ENCODE peak calls at places on chromosome 21, in nine cellular contexts. V, T, I, G, F, Q, D, R and N are unnamed samples.

GRCh38 chr21:15221799-15222386 is 157.1 kb upstream of the NRIP1 start:
- DNase-seq in V (peak), T (peak), I (peak), G (peak), F (no peak), Q (peak), D (peak), R (no peak), N (peak)

GRCh38 chr21:22288885-22289509 is 1290.8 kb downstream of the NCAM2 start:
- DNase-seq in V (no peak), T (no peak), I (no peak), G (no peak), F (no peak), Q (no peak), D (no peak), R (no peak), N (no peak)

GRCh38 chr21:43699933-43700599 is 18.9 kb upstream of the PDXK start:
- DNase-seq in V (no peak), T (no peak), I (no peak), G (no peak), F (no peak), Q (no peak), D (no peak), R (no peak), N (no peak)

GRCh38 chr21:27796106-27796505 is 829.2 kb upstream of the ADAMTS5 start:
- DNase-seq in V (no peak), T (no peak), I (no peak), G (no peak), F (no peak), Q (no peak), D (peak), R (no peak), N (no peak)

GRCh38 chr21:27300770-27301169 is 333.9 kb upstream of the ADAMTS5 start:
- DNase-seq in V (no peak), T (no peak), I (no peak), G (no peak), F (no peak), Q (peak), D (peak), R (no peak), N (no peak)

GRCh38 chr21:40681164-40681859 is 165.6 kb downstream of the DSCAM start:
- DNase-seq in V (no peak), T (no peak), I (no peak), G (no peak), F (no peak), Q (no peak), D (no peak), R (no peak), N (no peak)

GRCh38 chr21:27953328-27954045 is 986.6 kb upstream of the ADAMTS5 start:
- DNase-seq in V (no peak), T (no peak), I (no peak), G (no peak), F (no peak), Q (no peak), D (no peak), R (no peak), N (no peak)

GRCh38 chr21:44011123-44011773 is 861 bp upstream of the TRAPPC10 start:
- DNase-seq in V (no peak), T (no peak), I (no peak), G (no peak), F (no peak), Q (no peak), D (no peak), R (no peak), N (no peak)

GRCh38 chr21:46543306-46543705 is 61.6 kb downstream of the S100B start:
- DNase-seq in V (no peak), T (no peak), I (no peak), G (no peak), F (no peak), Q (no peak), D (no peak), R (no peak), N (no peak)

GRCh38 chr21:41321211-41321907 is 4.8 kb downstream of the FAM3B start:
- DNase-seq in V (no peak), T (no peak), I (no peak), G (no peak), F (peak), Q (no peak), D (no peak), R (no peak), N (no peak)

GRCh38 chr21:43736224-43736883 is 17.4 kb downstream of the PDXK start:
- DNase-seq in V (no peak), T (no peak), I (no peak), G (no peak), F (no peak), Q (no peak), D (no peak), R (no peak), N (no peak)

GRCh38 chr21:46562472-46562871 is 42.4 kb downstream of the S100B start:
- DNase-seq in V (no peak), T (no peak), I (no peak), G (no peak), F (no peak), Q (no peak), D (no peak), R (no peak), N (no peak)

GRCh38 chr21:26794597-26795397 is 50.4 kb downstream of the ADAMTS1 start:
- DNase-seq in V (no peak), T (no peak), I (no peak), G (no peak), F (no peak), Q (no peak), D (no peak), R (no peak), N (no peak)

GRCh38 chr21:32065654-32066053 is 192.8 kb downstream of the HUNK start:
- DNase-seq in V (no peak), T (no peak), I (peak), G (no peak), F (no peak), Q (no peak), D (no peak), R (no peak), N (no peak)

GRCh38 chr21:33967086-33967571 is 51.5 kb upstream of the ATP5PO start:
- DNase-seq in V (no peak), T (no peak), I (no peak), G (no peak), F (no peak), Q (no peak), D (no peak), R (no peak), N (no peak)

GRCh38 chr21:22855581-22855980 is 1857.4 kb downstream of the NCAM2 start:
- DNase-seq in V (no peak), T (no peak), I (peak), G (peak), F (no peak), Q (no peak), D (no peak), R (no peak), N (no peak)

DNA sequence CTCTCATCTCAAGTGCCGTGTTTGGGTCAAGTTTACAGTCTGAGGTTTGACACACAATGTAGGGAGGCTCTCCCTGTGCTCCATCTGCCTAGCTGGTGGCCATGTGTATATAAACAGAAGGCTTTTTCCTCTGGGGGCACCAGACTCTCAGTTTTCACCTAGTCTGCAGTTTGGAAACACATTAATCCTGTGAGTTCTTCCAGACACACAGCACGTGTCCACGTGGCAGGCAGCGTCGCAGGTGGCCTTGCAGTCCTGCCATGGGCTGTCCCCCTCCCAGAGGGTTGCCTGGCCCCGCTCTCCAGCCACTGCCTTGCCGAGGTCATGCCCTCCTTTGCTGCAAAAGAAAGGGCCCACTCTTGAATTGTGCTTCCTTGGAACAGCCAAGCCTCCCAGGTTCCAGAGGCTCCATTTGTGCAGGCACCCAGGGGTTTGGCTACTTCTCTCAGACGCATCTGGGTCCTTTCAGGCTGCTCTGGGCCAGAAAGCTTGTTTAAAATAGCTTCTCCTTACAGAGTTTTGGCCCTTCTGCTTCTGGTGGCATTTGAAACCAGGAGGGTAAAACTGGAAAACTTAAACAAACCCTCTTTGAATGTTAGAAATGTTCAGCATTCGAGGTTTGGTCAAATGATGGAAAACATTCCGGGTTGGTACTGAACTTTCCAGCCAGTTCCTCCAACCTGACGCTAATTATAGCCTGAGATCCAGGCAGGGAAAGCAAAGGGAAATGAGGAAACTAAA is 4.4 kb upstream of the RUNX1 start:
- DNase-seq in V (no peak), T (no peak), I (no peak), G (no peak), F (no peak), Q (no peak), D (no peak), R (no peak), N (no peak)
- TF ChIP-seq CTCF in V (no peak), T (no peak), I (no peak), G (no peak), F (peak), Q (peak), D (no peak), R (no peak), N (no peak)

GRCh38 chr21:45265721-45266517 is 21.8 kb downstream of the POFUT2 start:
- DNase-seq in V (no peak), T (no peak), I (no peak), G (no peak), F (no peak), Q (no peak), D (no peak), R (no peak), N (no peak)

GRCh38 chr21:45266518-45267389 is 20.9 kb downstream of the POFUT2 start:
- DNase-seq in V (no peak), T (no peak), I (no peak), G (no peak), F (no peak), Q (no peak), D (no peak), R (no peak), N (no peak)

GRCh38 chr21:45267390-45267760 is 20.3 kb downstream of the POFUT2 start:
- DNase-seq in V (no peak), T (no peak), I (no peak), G (no peak), F (no peak), Q (no peak), D (no peak), R (no peak), N (no peak)

GRCh38 chr21:45269861-45270260 is 17.8 kb downstream of the POFUT2 start:
- DNase-seq in V (no peak), T (no peak), I (no peak), G (no peak), F (no peak), Q (no peak), D (no peak), R (no peak), N (no peak)

DNA sequence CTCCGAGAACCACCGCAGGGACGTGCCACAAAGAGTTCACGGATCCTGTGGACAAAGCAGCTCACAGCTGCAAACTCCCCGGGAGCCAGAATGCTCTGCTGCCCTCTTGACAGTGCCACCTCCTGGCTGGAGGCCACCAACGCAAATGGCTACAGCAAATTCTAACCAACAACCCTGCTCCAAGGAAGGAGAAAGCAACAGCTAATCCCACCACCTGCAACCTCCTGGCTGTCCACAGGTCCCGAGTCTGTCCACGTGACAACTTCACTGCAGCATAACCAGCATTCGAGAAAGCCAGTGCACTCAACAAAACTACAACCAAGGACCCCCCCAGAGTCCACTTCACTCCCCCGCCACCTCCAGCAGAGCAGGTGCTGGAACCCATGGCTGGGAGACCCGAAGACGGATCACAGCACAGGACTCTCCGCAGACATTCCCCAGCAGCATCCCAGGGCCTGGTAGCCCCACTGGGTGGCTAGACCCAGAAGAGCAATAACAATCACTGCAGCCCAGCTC is 17.3 kb downstream of the POFUT2 start:
- DNase-seq in V (no peak), T (no peak), I (no peak), G (no peak), F (no peak), Q (no peak), D (no peak), R (no peak), N (no peak)
- TF ChIP-seq CTCF in V (no peak), T (no peak), I (no peak), G (peak), F (peak), Q (peak), D (peak), R (no peak), N (peak)

DNA sequence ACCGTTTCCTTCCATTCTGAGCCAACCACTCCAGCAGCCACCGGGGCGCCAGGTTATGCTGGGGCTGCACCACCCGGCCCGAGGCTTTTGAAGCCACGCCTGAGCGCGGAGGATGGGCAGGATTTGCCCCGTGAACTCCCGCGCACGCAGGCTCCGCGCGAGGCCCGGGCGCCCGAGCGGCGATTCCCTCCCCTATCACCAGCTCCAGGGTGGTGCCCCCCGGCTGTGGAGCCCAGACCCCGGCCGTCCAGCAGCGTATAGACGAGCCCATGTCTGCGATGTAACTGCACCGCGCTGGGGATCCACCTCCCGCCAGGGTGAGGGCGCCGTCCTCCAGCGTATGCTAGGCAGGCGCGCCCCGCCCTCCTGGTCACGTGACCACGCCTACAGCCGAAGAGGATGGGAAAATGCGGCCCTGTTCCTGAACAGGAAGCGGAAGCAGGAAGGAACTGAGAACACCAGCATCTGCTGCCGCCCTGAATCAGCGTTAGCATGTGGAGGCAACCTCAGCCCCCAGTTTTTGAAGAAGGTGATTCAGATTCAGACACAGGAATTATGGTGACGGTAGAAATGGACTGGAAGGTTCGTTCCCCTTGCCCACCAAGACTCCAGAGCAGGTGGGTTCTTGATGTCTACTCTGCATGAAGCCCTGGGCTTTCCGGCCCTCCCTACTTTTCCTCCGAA is 46.0 kb downstream of the VPS26C start:
- DNase-seq in V (peak), T (peak), I (peak), G (peak), F (peak), Q (peak), D (peak), R (peak), N (no peak)
- TF ChIP-seq CTCF in V (no peak), T (peak), I (peak), G (peak), F (peak), Q (no peak), D (no peak), R (peak), N (peak)

GRCh38 chr21:42445311-42445710 is 41.6 kb downstream of the UBASH3A start:
- DNase-seq in V (no peak), T (no peak), I (no peak), G (no peak), F (no peak), Q (no peak), D (no peak), R (no peak), N (no peak)
- TF ChIP-seq CTCF in V (no peak), T (no peak), I (no peak), G (no peak), F (no peak), Q (no peak), D (no peak), R (no peak), N (no peak)

DNA sequence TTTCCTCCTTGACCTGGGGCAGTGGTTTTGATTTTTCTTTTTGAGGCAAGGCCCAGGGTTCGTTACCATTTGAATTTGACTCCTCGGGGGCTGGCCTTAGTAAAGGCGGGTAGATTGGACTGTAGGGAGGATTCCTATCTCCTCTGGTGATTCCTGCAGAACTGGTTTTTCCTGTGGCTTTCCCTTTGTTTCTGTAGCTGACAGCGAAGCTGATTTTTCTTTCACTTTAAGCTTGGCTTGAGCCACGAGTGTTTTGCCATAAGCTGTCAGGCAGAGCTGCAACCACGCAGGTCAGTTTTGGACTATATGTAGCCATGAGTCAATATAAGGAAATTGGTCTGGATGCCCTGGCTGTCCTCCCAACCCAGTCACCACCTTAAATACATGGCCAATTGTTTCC is 28.7 kb upstream of the KCNJ15 start:
- DNase-seq in V (no peak), T (no peak), I (no peak), G (peak), F (no peak), Q (no peak), D (no peak), R (no peak), N (no peak)
- TF ChIP-seq CTCF in V (no peak), T (no peak), I (no peak), G (no peak), F (no peak), Q (no peak), D (no peak), R (no peak), N (no peak)

DNA sequence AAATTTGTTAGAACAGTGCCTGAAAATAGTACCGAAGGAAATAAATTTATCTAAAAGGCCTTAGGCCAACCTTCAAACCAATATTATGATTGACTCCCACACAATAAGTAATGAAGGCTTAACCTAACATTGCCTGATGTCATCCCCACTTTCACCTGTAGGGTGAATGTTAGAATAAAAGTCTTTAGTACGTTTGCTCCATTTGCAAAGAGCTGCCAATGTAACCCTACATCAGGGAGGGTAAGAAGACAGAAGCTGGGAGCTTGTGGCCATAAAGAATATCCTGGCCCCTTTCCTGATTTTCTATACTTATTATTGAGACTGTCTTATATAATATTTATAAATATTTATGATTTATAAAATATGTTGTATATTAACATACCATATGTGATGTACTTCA is 661.8 kb upstream of the CXADR start:
- DNase-seq in V (no peak), T (no peak), I (no peak), G (no peak), F (no peak), Q (no peak), D (no peak), R (no peak), N (no peak)
- TF ChIP-seq CTCF in V (no peak), T (no peak), I (no peak), G (peak), F (peak), Q (peak), D (no peak), R (no peak), N (peak)

GRCh38 chr21:36790616-36791015 is 91.7 kb downstream of the SIM2 start:
- DNase-seq in V (no peak), T (no peak), I (no peak), G (no peak), F (no peak), Q (no peak), D (no peak), R (no peak), N (no peak)
- TF ChIP-seq CTCF in V (no peak), T (no peak), I (no peak), G (no peak), F (no peak), Q (no peak), D (no peak), R (no peak), N (no peak)

GRCh38 chr21:25127007-25127406 is 480.3 kb downstream of the MRPL39 start:
- DNase-seq in V (no peak), T (no peak), I (no peak), G (no peak), F (no peak), Q (no peak), D (no peak), R (no peak), N (peak)

GRCh38 chr21:25126564-25126963 is 480.7 kb downstream of the MRPL39 start:
- DNase-seq in V (no peak), T (no peak), I (no peak), G (no peak), F (no peak), Q (no peak), D (no peak), R (no peak), N (no peak)

GRCh38 chr21:25127811-25128210 is 479.5 kb downstream of the MRPL39 start:
- DNase-seq in V (no peak), T (no peak), I (no peak), G (no peak), F (no peak), Q (no peak), D (no peak), R (no peak), N (no peak)
- TF ChIP-seq CTCF in V (no peak), T (no peak), I (no peak), G (no peak), F (no peak), Q (no peak), D (no peak), R (no peak), N (no peak)